ENCODE peak calls at places on chromosomes 16 and 17, in four cellular contexts. One of them, this sample, is unnamed.

GRCh38 chr17:63956296-63956920 is 16.3 kb downstream of the SCN4A start:
- DNase-seq in hepatocyte: no peak
- DNase-seq in mesenchymal stem cell: peak; percentile 33
- DNase-seq in neural progenitor cell: no peak
- DNase-seq in this sample: peak; percentile 94

GRCh38 chr17:41308918-41309359 is at the start of gene KRTAP16-1:
- DNase-seq in mesenchymal stem cell: no peak
- DNase-seq in neural progenitor cell: no peak
- DNase-seq in hepatocyte: no peak
- DNase-seq in this sample: no peak

GRCh38 chr17:78174332-78174869 is 6.0 kb downstream of the SYNGR2 start:
- DNase-seq in neural progenitor cell: no peak
- DNase-seq in mesenchymal stem cell: no peak
- DNase-seq in hepatocyte: no peak
- DNase-seq in this sample: peak; percentile 83

GRCh38 chr16:88454315-88455057 is 1.4 kb downstream of the ZFPM1 start:
- DNase-seq in hepatocyte: no peak
- DNase-seq in mesenchymal stem cell: no peak
- DNase-seq in neural progenitor cell: peak; percentile 56
- DNase-seq in this sample: peak; percentile 93

GRCh38 chr17:2542056-2542455 is 30.4 kb upstream of the METTL16 start:
- DNase-seq in neural progenitor cell: no peak
- DNase-seq in hepatocyte: no peak
- DNase-seq in mesenchymal stem cell: no peak
- DNase-seq in this sample: no peak

GRCh38 chr17:60901222-60901621 is 223.6 kb downstream of the BCAS3 start:
- DNase-seq in mesenchymal stem cell: no peak
- DNase-seq in neural progenitor cell: no peak
- DNase-seq in hepatocyte: no peak
- DNase-seq in this sample: no peak

GRCh38 chr16:53946745-53947386 is 242.9 kb downstream of the FTO start:
- DNase-seq in hepatocyte: no peak
- DNase-seq in neural progenitor cell: no peak
- DNase-seq in mesenchymal stem cell: no peak
- DNase-seq in this sample: no peak

GRCh38 chr16:72425571-72426341 is 253.8 kb upstream of the PMFBP1 start:
- DNase-seq in neural progenitor cell: no peak
- DNase-seq in mesenchymal stem cell: no peak
- DNase-seq in hepatocyte: no peak
- DNase-seq in this sample: no peak

GRCh38 chr17:33892677-33893076 is 362.4 kb upstream of the CCL2 start:
- DNase-seq in hepatocyte: no peak
- DNase-seq in neural progenitor cell: peak; percentile 12
- DNase-seq in mesenchymal stem cell: no peak
- DNase-seq in this sample: no peak

GRCh38 chr16:87435399-87436224 is 43.5 kb downstream of the MAP1LC3B start:
- DNase-seq in neural progenitor cell: no peak
- DNase-seq in hepatocyte: no peak
- DNase-seq in mesenchymal stem cell: peak; percentile 84
- DNase-seq in this sample: peak; percentile 94

GRCh38 chr17:75835315-75835987 is 8.8 kb downstream of the UNC13D start:
- DNase-seq in neural progenitor cell: peak; percentile 45
- DNase-seq in hepatocyte: no peak
- DNase-seq in mesenchymal stem cell: no peak
- DNase-seq in this sample: no peak

GRCh38 chr16:97822-98221 is 19.8 kb downstream of the MPG start:
- DNase-seq in neural progenitor cell: no peak
- DNase-seq in mesenchymal stem cell: no peak
- DNase-seq in hepatocyte: no peak
- DNase-seq in this sample: peak; percentile 89

GRCh38 chr16:12436201-12436657 is 367.5 kb downstream of the CPPED1 start:
- DNase-seq in neural progenitor cell: peak; percentile 75
- DNase-seq in mesenchymal stem cell: no peak
- DNase-seq in hepatocyte: no peak
- DNase-seq in this sample: no peak

GRCh38 chr16:89122322-89122831 is 28.7 kb downstream of the ACSF3 start:
- DNase-seq in mesenchymal stem cell: no peak
- DNase-seq in neural progenitor cell: no peak
- DNase-seq in hepatocyte: no peak
- DNase-seq in this sample: peak; percentile 81

GRCh38 chr17:57357830-57358426 is 101.6 kb downstream of the MSI2 start:
- DNase-seq in hepatocyte: no peak
- DNase-seq in mesenchymal stem cell: no peak
- DNase-seq in neural progenitor cell: no peak
- DNase-seq in this sample: no peak

GRCh38 chr16:66442502-66443268 is 15.6 kb downstream of the BEAN1 start:
- DNase-seq in neural progenitor cell: no peak
- DNase-seq in hepatocyte: no peak
- DNase-seq in mesenchymal stem cell: no peak
- DNase-seq in this sample: no peak

GRCh38 chr16:23950291-23950894 is 114.6 kb downstream of the PRKCB start:
- DNase-seq in mesenchymal stem cell: no peak
- DNase-seq in hepatocyte: no peak
- DNase-seq in neural progenitor cell: no peak
- DNase-seq in this sample: peak; percentile 3

GRCh38 chr17:75178453-75178852 is 4.3 kb downstream of the SUMO2 start:
- DNase-seq in mesenchymal stem cell: no peak
- DNase-seq in neural progenitor cell: no peak
- DNase-seq in hepatocyte: no peak
- DNase-seq in this sample: no peak

GRCh38 chr16:89431158-89431584 is 59.2 kb downstream of the ANKRD11 start:
- DNase-seq in mesenchymal stem cell: peak; percentile 99
- DNase-seq in neural progenitor cell: no peak
- DNase-seq in hepatocyte: peak; percentile 90
- DNase-seq in this sample: peak; percentile 95

GRCh38 chr17:34991606-34992005 is 11.3 kb downstream of the LIG3 start:
- DNase-seq in mesenchymal stem cell: no peak
- DNase-seq in neural progenitor cell: no peak
- DNase-seq in hepatocyte: no peak
- DNase-seq in this sample: no peak

GRCh38 chr17:34988644-34989043 is 8.3 kb downstream of the LIG3 start:
- DNase-seq in neural progenitor cell: no peak
- DNase-seq in mesenchymal stem cell: no peak
- DNase-seq in hepatocyte: no peak
- DNase-seq in this sample: no peak

GRCh38 chr17:34989473-34989872 is 9.2 kb downstream of the LIG3 start:
- DNase-seq in hepatocyte: no peak
- DNase-seq in neural progenitor cell: no peak
- DNase-seq in mesenchymal stem cell: no peak
- DNase-seq in this sample: no peak

GRCh38 chr17:34990921-34991365 is 10.6 kb downstream of the LIG3 start:
- DNase-seq in neural progenitor cell: no peak
- DNase-seq in mesenchymal stem cell: peak; percentile 86
- DNase-seq in hepatocyte: peak; percentile 56
- DNase-seq in this sample: no peak

DNA sequence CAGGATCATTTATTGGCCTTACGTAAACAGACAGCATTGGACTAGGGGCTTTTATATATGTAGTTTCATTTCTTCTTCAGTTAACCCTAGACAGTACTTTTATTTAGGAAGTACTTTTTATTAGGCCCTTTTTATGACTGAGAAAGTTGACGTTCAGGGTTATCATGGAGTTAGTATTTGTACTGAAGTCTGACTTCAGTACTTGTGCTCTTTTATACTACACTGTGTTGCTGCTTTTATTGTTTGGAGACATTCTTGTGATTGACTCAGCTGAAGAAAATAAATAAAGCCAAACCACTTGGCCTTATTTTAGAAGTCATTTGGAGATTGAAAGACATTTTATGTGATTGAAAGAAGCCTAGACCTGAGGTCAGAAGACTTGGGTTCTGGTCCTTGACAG is 6.9 kb downstream of the LIG3 start:
- DNase-seq in neural progenitor cell: no peak
- DNase-seq in mesenchymal stem cell: no peak
- DNase-seq in hepatocyte: no peak
- DNase-seq in this sample: no peak
- H2AFZ ChIP-seq in neural progenitor cell: no peak overlapping the region
- H2AFZ ChIP-seq in mesenchymal stem cell: no peak overlapping the region
- H2AFZ ChIP-seq in hepatocyte: no peak overlapping the region
- H2AFZ ChIP-seq in this sample: no peak overlapping the region

GRCh38 chr17:81860756-81861568 is 627 bp upstream of the P4HB start:
- DNase-seq in hepatocyte: peak; percentile 100
- DNase-seq in mesenchymal stem cell: peak; percentile 100
- DNase-seq in neural progenitor cell: peak; percentile 100
- DNase-seq in this sample: peak; percentile 100
- H2AFZ ChIP-seq in hepatocyte: peak overlapping the region; percentile 12
- H2AFZ ChIP-seq in mesenchymal stem cell: peak overlapping the region; percentile 96
- H2AFZ ChIP-seq in neural progenitor cell: no peak overlapping the region
- H2AFZ ChIP-seq in this sample: peak overlapping the region; percentile 74

GRCh38 chr17:27845264-27846041 is 45.1 kb upstream of the NOS2 start:
- DNase-seq in hepatocyte: peak; percentile 46
- DNase-seq in neural progenitor cell: no peak
- DNase-seq in mesenchymal stem cell: no peak
- DNase-seq in this sample: no peak

GRCh38 chr17:27849474-27850185 is 43.5 kb downstream of the LYRM9 start:
- DNase-seq in neural progenitor cell: no peak
- DNase-seq in mesenchymal stem cell: no peak
- DNase-seq in hepatocyte: no peak
- DNase-seq in this sample: no peak

GRCh38 chr17:27853121-27853520 is 40.0 kb downstream of the LYRM9 start:
- DNase-seq in mesenchymal stem cell: no peak
- DNase-seq in neural progenitor cell: no peak
- DNase-seq in hepatocyte: no peak
- DNase-seq in this sample: no peak

GRCh38 chr17:27846042-27846655 is 45.8 kb upstream of the NOS2 start:
- DNase-seq in mesenchymal stem cell: no peak
- DNase-seq in hepatocyte: no peak
- DNase-seq in neural progenitor cell: no peak
- DNase-seq in this sample: no peak

DNA sequence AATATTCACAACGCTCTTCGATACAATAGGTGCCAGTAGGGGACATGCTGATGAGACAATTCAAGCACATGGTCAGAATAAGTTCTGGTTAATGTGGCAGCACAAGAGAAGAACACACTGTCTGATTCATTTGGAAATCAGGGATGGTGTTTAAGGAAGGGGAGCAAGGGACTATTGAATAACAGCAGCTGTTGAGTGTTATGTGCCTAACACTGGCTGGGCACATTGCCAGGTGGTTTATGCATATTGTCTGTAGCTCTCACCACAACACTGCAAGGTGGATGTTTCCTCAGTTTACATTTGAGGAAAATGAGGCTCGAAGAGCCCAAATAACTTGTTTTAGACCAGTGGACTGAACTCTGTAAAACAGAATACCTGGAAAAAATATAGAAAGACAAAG is 44.2 kb downstream of the LYRM9 start:
- DNase-seq in hepatocyte: no peak
- DNase-seq in mesenchymal stem cell: no peak
- DNase-seq in neural progenitor cell: no peak
- DNase-seq in this sample: no peak
- H2AFZ ChIP-seq in hepatocyte: no peak overlapping the region
- H2AFZ ChIP-seq in mesenchymal stem cell: no peak overlapping the region
- H2AFZ ChIP-seq in neural progenitor cell: peak overlapping the region; percentile 4
- H2AFZ ChIP-seq in this sample: no peak overlapping the region

GRCh38 chr17:8438441-8438840 is 2.8 kb downstream of the NDEL1 start:
- DNase-seq in hepatocyte: no peak
- DNase-seq in neural progenitor cell: no peak
- DNase-seq in mesenchymal stem cell: no peak
- DNase-seq in this sample: no peak

GRCh38 chr17:8435245-8436168 is at the start of gene NDEL1:
- DNase-seq in hepatocyte: peak; percentile 99
- DNase-seq in neural progenitor cell: peak; percentile 99
- DNase-seq in mesenchymal stem cell: peak; percentile 97
- DNase-seq in this sample: peak; percentile 100

GRCh38 chr17:8441690-8442089 is 6.0 kb downstream of the NDEL1 start:
- DNase-seq in neural progenitor cell: no peak
- DNase-seq in hepatocyte: no peak
- DNase-seq in mesenchymal stem cell: no peak
- DNase-seq in this sample: no peak

GRCh38 chr17:8439681-8440080 is 4.0 kb downstream of the NDEL1 start:
- DNase-seq in hepatocyte: no peak
- DNase-seq in mesenchymal stem cell: no peak
- DNase-seq in neural progenitor cell: no peak
- DNase-seq in this sample: no peak

GRCh38 chr17:8436169-8436932 is 667 bp downstream of the NDEL1 start:
- DNase-seq in mesenchymal stem cell: peak; percentile 71
- DNase-seq in neural progenitor cell: peak; percentile 83
- DNase-seq in hepatocyte: peak; percentile 71
- DNase-seq in this sample: peak; percentile 88
- H2AFZ ChIP-seq in mesenchymal stem cell: peak overlapping the region; percentile 71
- H2AFZ ChIP-seq in neural progenitor cell: peak overlapping the region; percentile 71
- H2AFZ ChIP-seq in hepatocyte: peak overlapping the region; percentile 37
- H2AFZ ChIP-seq in this sample: peak overlapping the region; percentile 52

GRCh38 chr17:77085916-77086432 is 54.8 kb upstream of the SEC14L1 start:
- DNase-seq in neural progenitor cell: no peak
- DNase-seq in hepatocyte: no peak
- DNase-seq in mesenchymal stem cell: no peak
- DNase-seq in this sample: no peak
- H2AFZ ChIP-seq in neural progenitor cell: no peak overlapping the region
- H2AFZ ChIP-seq in hepatocyte: no peak overlapping the region
- H2AFZ ChIP-seq in mesenchymal stem cell: no peak overlapping the region
- H2AFZ ChIP-seq in this sample: no peak overlapping the region

GRCh38 chr16:4123617-4124300 is 7.5 kb upstream of the ADCY9 start:
- DNase-seq in hepatocyte: no peak
- DNase-seq in mesenchymal stem cell: peak; percentile 17
- DNase-seq in neural progenitor cell: no peak
- DNase-seq in this sample: peak; percentile 72
- H2AFZ ChIP-seq in hepatocyte: no peak overlapping the region
- H2AFZ ChIP-seq in mesenchymal stem cell: no peak overlapping the region
- H2AFZ ChIP-seq in neural progenitor cell: no peak overlapping the region
- H2AFZ ChIP-seq in this sample: no peak overlapping the region

GRCh38 chr17:49996495-49997255 is 1.7 kb upstream of the DLX3 start:
- DNase-seq in neural progenitor cell: peak; percentile 82
- DNase-seq in mesenchymal stem cell: peak; percentile 33
- DNase-seq in hepatocyte: peak; percentile 73
- DNase-seq in this sample: peak; percentile 97
- H2AFZ ChIP-seq in neural progenitor cell: peak overlapping the region; percentile 78
- H2AFZ ChIP-seq in mesenchymal stem cell: no peak overlapping the region
- H2AFZ ChIP-seq in hepatocyte: no peak overlapping the region
- H2AFZ ChIP-seq in this sample: peak overlapping the region; percentile 93

DNA sequence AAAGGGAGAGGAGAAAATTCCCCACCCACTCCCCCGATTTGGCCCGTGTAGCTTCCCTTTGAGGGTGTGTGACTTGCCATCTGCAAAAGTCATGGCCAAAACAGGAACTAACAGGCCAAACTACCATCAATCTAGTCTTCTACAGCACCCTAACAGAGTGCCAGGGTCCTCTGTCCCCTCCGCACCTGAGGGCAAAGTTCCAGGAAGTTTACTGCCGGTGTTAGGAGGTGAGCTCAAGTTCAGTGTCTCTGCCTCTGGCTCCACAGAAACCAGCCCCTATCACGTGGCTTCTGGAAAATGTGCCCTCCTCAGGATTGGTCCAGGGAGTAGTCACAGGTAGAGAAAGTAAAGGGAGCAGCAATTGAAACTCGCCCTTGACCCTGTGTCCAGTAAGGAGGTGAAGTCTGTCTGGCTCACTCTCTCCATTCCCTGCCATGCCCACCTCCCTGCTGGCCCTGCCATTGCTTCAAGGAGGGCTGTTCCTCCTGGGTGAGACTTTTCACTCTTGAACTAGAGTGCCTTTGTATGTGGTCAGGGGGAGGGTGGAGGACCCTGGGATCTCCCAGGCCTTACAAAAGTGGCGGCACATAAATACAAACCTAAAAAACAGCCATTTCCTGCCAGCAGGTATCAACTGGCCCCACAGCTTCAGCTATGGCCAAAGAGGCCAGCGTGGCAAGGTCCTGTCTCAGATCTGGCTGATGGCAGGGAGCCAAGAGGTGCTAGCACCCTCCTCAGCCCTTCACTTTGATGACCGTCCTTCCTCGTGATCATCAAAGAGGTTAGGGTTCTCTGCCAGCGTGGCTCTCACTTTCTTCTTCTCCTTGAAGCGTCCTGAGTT is 5.3 kb downstream of the PRR15L start:
- DNase-seq in neural progenitor cell: no peak
- DNase-seq in mesenchymal stem cell: no peak
- DNase-seq in hepatocyte: peak; percentile 69
- DNase-seq in this sample: no peak
- H2AFZ ChIP-seq in neural progenitor cell: no peak overlapping the region
- H2AFZ ChIP-seq in mesenchymal stem cell: no peak overlapping the region
- H2AFZ ChIP-seq in hepatocyte: no peak overlapping the region
- H2AFZ ChIP-seq in this sample: no peak overlapping the region